ENCODE peak calls at places on chromosomes 13 and 19, in four cellular contexts. V is suprapubic skin; B is bronchial epithelial cell; T is effector memory CD4-positive, alpha-beta T cell. N is an unnamed sample. For H3K27me3, the result is how much of the 10 kb centered on the place peaks cover.

GRCh38 chr13:40141859-40142555 is 486.5 kb downstream of the COG6 start:
- DNase-seq in V (no peak), B (no peak), T (no peak), N (no peak)

GRCh38 chr13:101291647-101292515 is 124.4 kb downstream of the NALCN start:
- DNase-seq in V (no peak), B (no peak), T (no peak), N (no peak)

GRCh38 chr19:44942067-44942571 is at the start of gene APOC4:
- DNase-seq in V (no peak), B (no peak), T (no peak), N (no peak)

GRCh38 chr19:38063921-38064320 is 156.9 kb downstream of the SIPA1L3 start:
- DNase-seq in V (no peak), B (no peak), T (no peak), N (no peak)

GRCh38 chr13:99288069-99288468 is 19.1 kb downstream of the GPR183 start:
- DNase-seq in V (no peak), B (no peak), T (no peak), N (peak)

GRCh38 chr13:61954092-61954491 is 538.4 kb upstream of the PCDH20 start:
- DNase-seq in V (no peak), B (peak), T (no peak), N (no peak)

GRCh38 chr13:51734786-51735185 is 69.2 kb downstream of the DHRS12 start:
- DNase-seq in V (no peak), B (no peak), T (no peak), N (no peak)

GRCh38 chr19:397941-398706 is 10.8 kb downstream of the C2CD4C start:
- DNase-seq in V (no peak), B (no peak), T (no peak), N (no peak)

GRCh38 chr13:72221276-72221962 is 354.4 kb upstream of the DACH1 start:
- DNase-seq in V (no peak), B (peak), T (no peak), N (no peak)

GRCh38 chr19:45499196-45500180 is 1.2 kb downstream of the PPM1N start:
- DNase-seq in V (no peak), B (peak), T (peak), N (peak)

GRCh38 chr13:33677215-33677614 is 140.7 kb upstream of the RFC3 start:
- DNase-seq in V (no peak), B (no peak), T (no peak), N (no peak)

GRCh38 chr19:33365676-33366075 is 7.8 kb upstream of the CEBPG start:
- DNase-seq in V (no peak), B (no peak), T (no peak), N (no peak)

GRCh38 chr19:12783226-12783848 is 7.9 kb upstream of the JUNB start:
- DNase-seq in V (no peak), B (no peak), T (no peak), N (no peak)

GRCh38 chr19:58037927-58038687 is 4.3 kb downstream of the ZSCAN1 start:
- DNase-seq in V (no peak), B (no peak), T (no peak), N (no peak)

GRCh38 chr19:14265285-14266036 is 59.5 kb upstream of the ADGRL1 start:
- DNase-seq in V (no peak), B (no peak), T (no peak), N (no peak)

GRCh38 chr13:44299142-44299541 is 74.5 kb upstream of the SERP2 start:
- DNase-seq in V (no peak), B (no peak), T (no peak), N (no peak)

GRCh38 chr19:8423821-8424223 is 10.7 kb downstream of the MARCHF2 start:
- DNase-seq in V (peak), B (peak), T (no peak), N (no peak)

GRCh38 chr19:7868326-7868670 is 5.9 kb downstream of the PRR36 start:
- DNase-seq in V (no peak), B (no peak), T (no peak), N (no peak)

GRCh38 chr13:49098198-49098597 is 121.9 kb upstream of the MLNR start:
- DNase-seq in V (no peak), B (peak), T (no peak), N (no peak)

GRCh38 chr19:16591803-16592556 is 19.8 kb upstream of the SLC35E1 start:
- DNase-seq in V (no peak), B (peak), T (no peak), N (no peak)

GRCh38 chr19:38678217-38678890 is 30.9 kb downstream of the ACTN4 start:
- DNase-seq in V (no peak), B (no peak), T (no peak), N (no peak)

GRCh38 chr13:90732049-90732448 is 615.4 kb upstream of the MIR17HG start:
- DNase-seq in V (no peak), B (peak), T (no peak), N (no peak)

GRCh38 chr19:56670961-56671612 is 470 bp downstream of the ZNF835 start:
- DNase-seq in V (peak), B (no peak), T (no peak), N (no peak)

GRCh38 chr19:39352549-39353285 is 10.5 kb downstream of the SAMD4B start:
- DNase-seq in V (no peak), B (no peak), T (no peak), N (no peak)

GRCh38 chr13:39132286-39132685 is 94.0 kb downstream of the NHLRC3 start:
- DNase-seq in V (no peak), B (peak), T (no peak), N (no peak)

DNA sequence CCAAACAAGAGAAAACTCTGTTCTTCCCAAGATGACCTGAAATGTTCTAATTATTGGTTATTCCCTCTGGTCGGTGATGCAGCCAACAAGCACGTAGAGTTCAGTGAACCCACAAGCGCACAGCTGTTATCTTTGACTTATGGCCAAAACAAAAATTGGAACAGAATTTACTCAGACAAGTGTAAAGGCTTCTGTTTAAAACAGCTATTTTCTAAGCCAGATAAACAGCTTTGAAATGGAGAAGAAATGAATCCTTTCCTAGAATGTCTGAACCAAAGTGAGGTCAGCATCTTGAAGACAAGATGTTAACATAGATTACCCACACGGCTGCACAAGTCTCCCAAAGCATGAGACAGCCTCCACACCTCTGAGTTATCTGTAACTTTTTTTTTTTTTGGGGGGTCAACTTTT is 669.2 kb downstream of the DIAPH3 start:
- DNase-seq in V (no peak), B (no peak), T (no peak), N (no peak)
- H3K27me3 ChIP-seq in V (under half), B (under half), T (under half), N (under half)

GRCh38 chr13:112984501-112984900 is 15.5 kb downstream of the MCF2L start:
- DNase-seq in V (no peak), B (peak), T (no peak), N (no peak)
- H3K27me3 ChIP-seq in V (under half), B (under half), T (under half), N (under half)

GRCh38 chr19:55464669-55465068 is at the start of gene C19orf85:
- DNase-seq in V (no peak), B (no peak), T (no peak), N (no peak)

GRCh38 chr19:55467236-55468053 is 2.9 kb upstream of the C19orf85 start:
- DNase-seq in V (no peak), B (no peak), T (peak), N (peak)

GRCh38 chr19:55464039-55464668 is 397 bp downstream of the C19orf85 start:
- DNase-seq in V (no peak), B (no peak), T (no peak), N (no peak)

GRCh38 chr19:55466246-55466614 is 1.7 kb upstream of the C19orf85 start:
- DNase-seq in V (no peak), B (no peak), T (no peak), N (no peak)

GRCh38 chr19:55465460-55466245 is 1.1 kb upstream of the C19orf85 start:
- DNase-seq in V (no peak), B (no peak), T (no peak), N (no peak)
- H3K27me3 ChIP-seq in V (under half), B (under half), T (under half), N (under half)

GRCh38 chr19:49249933-49250332 is 75.1 kb downstream of the SLC6A16 start:
- DNase-seq in V (peak), B (no peak), T (no peak), N (no peak)
- H3K27me3 ChIP-seq in V (under half), B (under half), T (under half), N (under half)

GRCh38 chr19:18795540-18795939 is 4.4 kb upstream of the COMP start:
- DNase-seq in V (no peak), B (peak), T (no peak), N (no peak)

GRCh38 chr19:18792661-18793060 is 1.6 kb upstream of the COMP start:
- DNase-seq in V (no peak), B (no peak), T (no peak), N (no peak)

GRCh38 chr19:18793144-18794028 is 2.3 kb upstream of the COMP start:
- DNase-seq in V (no peak), B (no peak), T (no peak), N (no peak)

GRCh38 chr19:18794692-18795091 is 3.6 kb upstream of the COMP start:
- DNase-seq in V (no peak), B (no peak), T (no peak), N (no peak)

DNA sequence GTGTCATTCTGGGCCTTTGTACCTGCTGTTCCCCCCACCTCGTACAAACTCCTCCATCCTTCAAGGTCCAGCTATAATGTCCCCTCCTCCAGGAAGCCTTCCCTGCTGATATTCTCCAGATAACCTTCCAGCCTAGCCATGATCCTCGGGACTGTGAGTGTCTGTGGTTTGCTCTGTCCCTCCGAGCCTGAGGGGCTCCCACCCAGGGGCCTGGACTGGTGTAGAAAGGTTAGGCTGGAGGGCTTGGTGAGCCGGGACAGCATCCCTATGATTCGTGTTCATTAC is 2.9 kb upstream of the COMP start:
- DNase-seq in V (no peak), B (no peak), T (no peak), N (no peak)
- H3K27me3 ChIP-seq in V (half or more), B (under half), T (under half), N (under half)

GRCh38 chr13:110559986-110560385 is 1.5 kb downstream of the RAB20 start:
- DNase-seq in V (no peak), B (peak), T (no peak), N (no peak)
- H3K27me3 ChIP-seq in V (under half), B (under half), T (under half), N (under half)

DNA sequence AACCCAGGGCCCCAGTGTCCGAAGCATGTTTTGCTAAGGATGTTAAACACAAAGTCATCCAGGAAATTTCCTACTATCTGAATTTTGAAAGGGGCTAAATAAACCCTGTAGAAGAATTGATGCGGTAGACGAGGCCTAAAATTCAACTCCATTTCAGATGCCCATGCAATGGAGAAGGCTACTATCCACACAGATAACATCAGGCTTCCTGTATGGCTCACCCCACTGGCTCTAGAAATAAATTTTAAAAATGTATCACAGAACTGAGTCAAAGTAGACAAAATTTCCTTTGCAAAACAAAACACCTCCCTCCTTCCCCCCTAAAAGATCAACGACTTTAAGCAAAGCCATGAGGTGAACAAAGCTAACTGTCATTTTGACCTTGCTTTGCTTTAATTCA is 188.4 kb downstream of the ABCC4 start:
- DNase-seq in V (no peak), B (no peak), T (no peak), N (no peak)
- H3K27me3 ChIP-seq in V (under half), B (under half), T (under half), N (under half)

DNA sequence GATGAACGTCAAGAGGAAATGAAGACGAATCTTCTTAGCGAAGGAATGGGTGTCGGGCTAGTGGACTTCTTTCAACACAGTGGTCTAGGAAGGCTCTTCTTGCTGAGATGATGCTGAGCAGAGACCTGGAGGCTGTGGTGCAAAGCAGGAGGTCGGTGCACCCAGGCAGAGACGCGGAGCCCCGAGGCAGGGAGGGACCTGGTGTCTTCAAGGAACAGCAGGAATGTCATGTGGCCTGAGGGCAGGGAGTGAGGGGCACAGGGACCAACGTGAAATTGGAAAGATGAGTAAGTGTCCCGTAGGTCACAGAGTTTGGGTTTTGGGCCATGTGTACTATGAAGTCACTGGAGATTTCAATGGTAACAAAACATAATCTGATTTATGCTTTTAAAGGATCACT is 11.4 kb upstream of the CDC42EP5 start:
- DNase-seq in V (no peak), B (no peak), T (no peak), N (no peak)
- H3K27me3 ChIP-seq in V (under half), B (under half), T (under half), N (under half)

GRCh38 chr19:46714523-46715106 is 2.3 kb downstream of the PRKD2 start:
- DNase-seq in V (no peak), B (no peak), T (no peak), N (peak)

GRCh38 chr19:46716672-46717033 is 261 bp downstream of the PRKD2 start:
- DNase-seq in V (no peak), B (no peak), T (no peak), N (no peak)

GRCh38 chr19:46717034-46717715 is at the start of gene PRKD2:
- DNase-seq in V (peak), B (peak), T (peak), N (peak)

GRCh38 chr19:46715620-46716012 is 1.3 kb downstream of the PRKD2 start:
- DNase-seq in V (no peak), B (no peak), T (no peak), N (no peak)

GRCh38 chr19:46716013-46716671 is 772 bp downstream of the PRKD2 start:
- DNase-seq in V (no peak), B (no peak), T (no peak), N (no peak)
- H3K27me3 ChIP-seq in V (under half), B (under half), T (under half), N (under half)

N was measured in GM06990.